ENCODE peak calls at places on chromosomes 2 and 18, in ten cellular contexts. R is endodermal cell, P is K562, T is lower lobe of right lung, E is lung, C is gastrocnemius medialis, H is upper lobe of right lung, I is AG10803, G is fibroblast of mammary gland, O is neural progenitor cell. V is an unnamed sample.

GRCh38 chr2:120053891-120054290 is 41.0 kb downstream of the EPB41L5 start:
- DNase-seq in I (peak; percentile 26), H (no peak), C (no peak), G (peak; percentile 61), O (no peak), E (no peak), T (no peak), R (no peak), P (no peak), V (no peak)

GRCh38 chr2:27150639-27151230 is 1.9 kb downstream of the TCF23 start:
- DNase-seq in H (no peak), C (no peak), G (no peak), R (no peak), I (no peak), P (no peak), E (no peak), O (no peak), T (no peak), V (no peak)

GRCh38 chr2:231359484-231359883 is 36.0 kb upstream of the B3GNT7 start:
- DNase-seq in R (peak; percentile 44), H (no peak), P (no peak), T (peak; percentile 34), E (no peak), G (no peak), O (no peak), I (no peak), C (no peak), V (no peak)

GRCh38 chr2:8638327-8638726 is 43.5 kb upstream of the ID2 start:
- DNase-seq in I (no peak), H (no peak), T (no peak), E (no peak), P (no peak), O (peak; percentile 86), C (no peak), R (peak; percentile 64), G (no peak), V (no peak)

GRCh38 chr2:217301142-217301541 is 441.3 kb upstream of the TNP1 start:
- DNase-seq in O (no peak), H (no peak), P (no peak), R (no peak), G (no peak), E (no peak), C (no peak), I (no peak), T (no peak), V (no peak)

GRCh38 chr2:232980683-232981082 is 32.4 kb downstream of the NGEF start:
- DNase-seq in H (no peak), O (no peak), E (no peak), C (no peak), G (peak; percentile 48), R (peak; percentile 51), T (no peak), I (no peak), P (no peak), V (no peak)

GRCh38 chr2:7515327-7515726 is 598.1 kb downstream of the RNF144A start:
- DNase-seq in C (no peak), I (no peak), P (no peak), G (no peak), O (no peak), E (no peak), H (no peak), R (no peak), T (no peak), V (no peak)

GRCh38 chr18:8241731-8242130 is 367.5 kb upstream of the RAB12 start:
- DNase-seq in C (no peak), T (no peak), H (no peak), R (no peak), G (no peak), P (no peak), E (no peak), I (no peak), O (no peak), V (no peak)

GRCh38 chr2:65045651-65046050 is 10.6 kb upstream of the CEP68 start:
- DNase-seq in T (no peak), R (peak; percentile 94), H (no peak), G (peak; percentile 51), P (no peak), O (peak; percentile 70), E (no peak), I (no peak), C (no peak), V (no peak)

GRCh38 chr18:6055711-6056110 is 160.4 kb upstream of the TMEM200C start:
- DNase-seq in I (peak; percentile 14), T (no peak), C (no peak), H (no peak), E (no peak), G (peak; percentile 91), P (no peak), O (no peak), R (no peak), V (no peak)

GRCh38 chr2:175793649-175794048 is 208.4 kb downstream of the LNPK start:
- DNase-seq in I (no peak), E (no peak), T (no peak), G (no peak), P (no peak), C (no peak), H (no peak), O (no peak), R (no peak), V (no peak)

GRCh38 chr2:17309741-17310339 is 208.4 kb downstream of the RAD51AP2 start:
- DNase-seq in O (peak; percentile 86), G (peak; percentile 54), R (peak; percentile 85), H (no peak), E (peak; percentile 33), I (peak; percentile 42), C (no peak), T (no peak), P (peak; percentile 54), V (peak; percentile 63)

GRCh38 chr2:183866666-183867065 is 731.7 kb upstream of the ZNF804A start:
- DNase-seq in O (no peak), G (peak; percentile 61), I (no peak), H (no peak), C (no peak), P (no peak), E (no peak), T (no peak), R (no peak), V (no peak)

GRCh38 chr2:1842945-1843344 is 98.6 kb upstream of the PXDN start:
- DNase-seq in T (no peak), I (no peak), P (no peak), G (no peak), C (no peak), H (peak; percentile 53), R (no peak), E (no peak), O (no peak), V (no peak)

GRCh38 chr2:12047761-12048160 is 301.3 kb downstream of the LPIN1 start:
- DNase-seq in T (no peak), O (no peak), R (no peak), E (no peak), H (no peak), I (no peak), C (no peak), P (no peak), G (no peak), V (no peak)

GRCh38 chr2:12046641-12047040 is 300.2 kb downstream of the LPIN1 start:
- DNase-seq in G (peak; percentile 22), T (no peak), R (no peak), H (no peak), C (no peak), E (no peak), O (no peak), I (peak; percentile 89), P (no peak), V (no peak)

GRCh38 chr2:12045864-12046291 is 299.4 kb downstream of the LPIN1 start:
- DNase-seq in G (no peak), H (no peak), T (no peak), C (no peak), R (no peak), E (no peak), O (no peak), I (no peak), P (no peak), V (no peak)

GRCh38 chr2:12050381-12050780 is 303.9 kb downstream of the LPIN1 start:
- DNase-seq in R (no peak), P (peak; percentile 51), T (no peak), O (no peak), I (peak; percentile 83), C (no peak), G (peak; percentile 78), H (no peak), E (no peak), V (no peak)

DNA sequence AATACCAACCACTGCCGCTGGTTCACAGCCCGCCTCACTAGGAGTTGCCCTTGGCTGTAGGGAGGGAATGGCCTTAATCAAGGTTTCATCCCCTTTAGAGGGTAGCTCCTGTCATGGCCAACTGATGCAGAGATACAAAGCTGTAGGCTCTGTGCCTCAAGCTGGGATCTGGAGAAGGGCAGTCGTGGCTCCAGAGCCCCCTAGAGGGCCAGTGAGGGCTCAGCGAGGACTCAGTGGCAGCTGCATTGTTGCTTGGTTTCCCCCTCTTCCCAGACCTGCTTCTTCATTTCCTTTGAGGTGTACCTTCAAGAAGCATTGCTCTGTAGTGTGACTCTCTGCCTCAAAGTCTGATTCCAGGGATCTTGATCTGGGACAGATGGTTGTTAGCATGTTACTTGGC is 302.1 kb downstream of the LPIN1 start:
- DNase-seq in P (peak; percentile 56), C (no peak), E (no peak), R (peak; percentile 78), H (no peak), G (no peak), T (no peak), O (peak; percentile 56), I (no peak), V (no peak)
- TF ChIP-seq CTCF in P (peak; percentile 57), C (no peak), E (no peak), R (peak; percentile 84), H (no peak), G (peak; percentile 22), T (no peak), O (peak; percentile 52), I (peak; percentile 1), V (no peak)

GRCh38 chr2:40220177-40220925 is 231.5 kb downstream of the SLC8A1 start:
- DNase-seq in R (no peak), G (peak; percentile 91), I (peak; percentile 74), O (no peak), C (peak; percentile 4), H (no peak), P (no peak), T (no peak), E (peak; percentile 29), V (no peak)
- TF ChIP-seq CTCF in R (no peak), G (no peak), I (no peak), O (no peak), C (no peak), H (no peak), P (no peak), T (no peak), E (no peak), V (no peak)

GRCh38 chr2:71826299-71826698 is 321.4 kb downstream of the CYP26B1 start:
- DNase-seq in G (no peak), T (no peak), I (no peak), O (no peak), P (no peak), C (no peak), E (no peak), R (no peak), H (no peak), V (no peak)
- TF ChIP-seq CTCF in G (no peak), T (no peak), I (no peak), O (no peak), P (no peak), C (no peak), E (no peak), R (no peak), H (no peak), V (no peak)

DNA sequence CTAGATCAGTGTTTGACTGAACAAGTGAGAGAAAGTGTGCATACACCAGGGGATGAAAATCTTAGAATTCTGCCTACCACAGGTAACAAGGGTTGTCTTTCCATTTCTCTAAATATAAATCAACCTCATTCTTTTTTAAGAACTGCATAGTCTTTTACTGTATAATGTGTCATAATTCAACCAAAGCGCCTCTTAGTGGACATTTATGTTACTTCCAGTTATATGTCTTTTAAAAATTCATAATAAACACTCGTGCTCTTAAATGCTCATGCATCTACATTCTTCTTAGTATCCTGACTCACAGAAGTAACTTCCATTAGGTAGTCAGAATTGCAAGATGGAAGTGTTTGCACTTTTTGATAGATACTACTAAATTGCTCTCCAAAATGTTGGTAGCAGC is 76.2 kb downstream of the CHRNA1 start:
- DNase-seq in C (no peak), R (no peak), H (no peak), O (no peak), I (peak; percentile 59), G (peak; percentile 63), T (no peak), P (no peak), E (no peak), V (no peak)
- TF ChIP-seq CTCF in C (no peak), R (peak; percentile 42), H (peak; percentile 56), O (peak; percentile 38), I (peak; percentile 60), G (peak; percentile 51), T (peak; percentile 47), P (peak; percentile 44), E (peak; percentile 8), V (peak; percentile 25)